ENCODE peak calls at places on chromosomes 11 and 22, in four cellular contexts. A, N, V and W are unnamed samples.

GRCh38 chr11:1628506-1629325 is 859 bp upstream of the KRTAP5-5 start:
- DNase-seq in A (peak; percentile 59), N (no peak), V (peak; percentile 21), W (peak; percentile 93)

GRCh38 chr22:22933100-22933806 is 45.6 kb downstream of the IGLL5 start:
- DNase-seq in A (no peak), N (no peak), V (no peak), W (no peak)

GRCh38 chr22:22110548-22111266 is 128.1 kb upstream of the TOP3B start:
- DNase-seq in A (peak; percentile 89), N (peak; percentile 46), V (no peak), W (peak; percentile 62)

GRCh38 chr11:27217948-27218410 is 145.0 kb downstream of the CCDC34 start:
- DNase-seq in A (no peak), N (no peak), V (no peak), W (peak; percentile 14)

GRCh38 chr11:75801362-75802021 is 13.5 kb upstream of the UVRAG start:
- DNase-seq in A (no peak), N (no peak), V (no peak), W (no peak)

GRCh38 chr11:8863838-8864237 is 47.2 kb upstream of the AKIP1 start:
- DNase-seq in A (no peak), N (no peak), V (no peak), W (no peak)

GRCh38 chr11:12625438-12626071 is 48.7 kb upstream of the TEAD1 start:
- DNase-seq in A (peak; percentile 31), N (no peak), V (no peak), W (no peak)

GRCh38 chr11:76244311-76245061 is 38.2 kb upstream of the WNT11 start:
- DNase-seq in A (no peak), N (no peak), V (no peak), W (no peak)

GRCh38 chr11:69598147-69598546 is 42.8 kb upstream of the CCND1 start:
- DNase-seq in A (no peak), N (no peak), V (no peak), W (no peak)
- TF ChIP-seq FOSL1 in A (no peak), N (no peak), V (no peak), W (no peak)

DNA sequence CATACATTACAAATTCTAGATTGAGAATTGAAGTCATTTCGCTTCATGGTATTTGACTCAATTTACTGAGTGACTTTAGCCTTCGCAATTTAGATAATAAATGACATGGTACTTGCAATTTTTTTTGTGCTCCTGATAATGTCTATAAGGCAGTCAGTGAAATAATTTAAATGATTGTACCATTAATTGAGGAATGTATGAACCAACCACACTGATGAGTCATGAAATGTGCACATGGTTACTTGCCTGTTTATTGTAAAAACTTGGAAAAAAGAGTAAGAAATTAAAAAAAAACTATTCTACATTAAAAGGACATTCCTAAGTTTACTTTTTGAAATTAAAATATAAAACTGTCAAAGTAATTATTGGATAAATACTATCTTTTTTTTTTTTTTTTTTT is 43.3 kb downstream of the DNAJC24 start:
- DNase-seq in A (no peak), N (no peak), V (no peak), W (no peak)
- TF ChIP-seq FOSL1 in A (no peak), N (no peak), V (no peak), W (no peak)

GRCh38 chr11:19977941-19978340 is 182.3 kb downstream of the DBX1 start:
- DNase-seq in A (no peak), N (no peak), V (no peak), W (no peak)

GRCh38 chr11:19974886-19975285 is 185.4 kb downstream of the DBX1 start:
- DNase-seq in A (peak; percentile 78), N (no peak), V (no peak), W (no peak)

GRCh38 chr11:19978668-19979518 is 181.4 kb downstream of the DBX1 start:
- DNase-seq in A (peak; percentile 74), N (peak; percentile 65), V (peak; percentile 88), W (no peak)

GRCh38 chr11:19975414-19975990 is 184.8 kb downstream of the DBX1 start:
- DNase-seq in A (peak; percentile 64), N (no peak), V (no peak), W (no peak)

GRCh38 chr11:19976281-19976941 is 183.9 kb downstream of the DBX1 start:
- DNase-seq in A (no peak), N (no peak), V (peak; percentile 74), W (no peak)
- TF ChIP-seq FOSL1 in A (no peak), N (no peak), V (no peak), W (no peak)

DNA sequence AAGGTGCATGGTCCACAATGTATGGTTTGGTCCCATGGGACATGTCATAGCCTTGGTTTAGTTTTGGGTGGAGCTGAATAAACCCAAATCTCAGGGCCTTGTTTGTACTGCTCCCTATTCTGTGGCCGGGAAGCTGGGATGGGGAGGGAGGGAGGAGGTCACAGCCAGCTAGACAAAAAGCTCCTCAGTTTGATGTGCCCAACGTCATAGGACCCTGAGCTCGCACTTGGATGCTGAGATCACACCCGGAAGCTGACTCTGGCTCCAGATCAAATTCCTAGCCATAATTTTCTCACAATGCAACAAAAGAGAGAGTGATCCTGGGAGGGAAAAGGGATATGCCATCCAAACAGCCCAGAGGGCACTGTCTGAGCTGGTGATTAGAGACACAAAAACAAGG is 1.5 kb downstream of the HSPB2 start:
- DNase-seq in A (no peak), N (no peak), V (peak; percentile 46), W (no peak)
- TF ChIP-seq FOSL1 in A (no peak), N (no peak), V (no peak), W (no peak)

DNA sequence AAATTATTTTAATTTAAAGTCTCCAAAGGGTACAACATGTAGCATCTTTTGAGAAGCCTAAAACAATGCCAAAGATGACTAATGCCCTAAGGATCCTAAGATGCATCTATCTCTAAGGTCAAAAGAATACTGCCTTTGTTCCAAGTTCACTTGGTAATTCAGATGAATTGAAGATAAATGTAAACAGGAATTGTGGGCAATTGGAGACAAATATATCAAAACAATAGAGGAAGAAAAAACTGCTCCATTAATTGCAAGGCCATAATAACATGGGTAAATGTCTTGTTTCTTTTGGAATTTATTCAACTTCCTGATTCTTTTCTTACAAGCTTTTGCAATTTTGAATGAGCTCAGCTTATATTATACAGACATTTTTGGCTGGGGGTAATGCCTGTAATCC is 338.6 kb downstream of the TTC28 start:
- DNase-seq in A (no peak), N (no peak), V (no peak), W (no peak)
- TF ChIP-seq FOSL1 in A (no peak), N (no peak), V (no peak), W (no peak)

GRCh38 chr11:77395460-77396175 is 78.3 kb downstream of the PAK1 start:
- DNase-seq in A (no peak), N (no peak), V (no peak), W (no peak)
- TF ChIP-seq FOSL1 in A (no peak), N (no peak), V (no peak), W (no peak)

GRCh38 chr11:72573380-72573949 is 100.8 kb downstream of the PDE2A start:
- DNase-seq in A (peak; percentile 63), N (peak; percentile 23), V (peak; percentile 9), W (peak; percentile 85)
- TF ChIP-seq FOSL1 in A (no peak), N (no peak), V (no peak), W (no peak)

GRCh38 chr11:73178681-73179080 is 36.6 kb upstream of the FCHSD2 start:
- DNase-seq in A (no peak), N (no peak), V (no peak), W (no peak)

GRCh38 chr11:73176892-73177155 is 34.7 kb upstream of the FCHSD2 start:
- DNase-seq in A (no peak), N (no peak), V (no peak), W (no peak)

GRCh38 chr11:73178092-73178539 is 36.0 kb upstream of the FCHSD2 start:
- DNase-seq in A (peak; percentile 70), N (peak; percentile 42), V (peak; percentile 73), W (peak; percentile 81)

GRCh38 chr11:73176145-73176891 is 34.2 kb upstream of the FCHSD2 start:
- DNase-seq in A (no peak), N (no peak), V (peak; percentile 80), W (no peak)

DNA sequence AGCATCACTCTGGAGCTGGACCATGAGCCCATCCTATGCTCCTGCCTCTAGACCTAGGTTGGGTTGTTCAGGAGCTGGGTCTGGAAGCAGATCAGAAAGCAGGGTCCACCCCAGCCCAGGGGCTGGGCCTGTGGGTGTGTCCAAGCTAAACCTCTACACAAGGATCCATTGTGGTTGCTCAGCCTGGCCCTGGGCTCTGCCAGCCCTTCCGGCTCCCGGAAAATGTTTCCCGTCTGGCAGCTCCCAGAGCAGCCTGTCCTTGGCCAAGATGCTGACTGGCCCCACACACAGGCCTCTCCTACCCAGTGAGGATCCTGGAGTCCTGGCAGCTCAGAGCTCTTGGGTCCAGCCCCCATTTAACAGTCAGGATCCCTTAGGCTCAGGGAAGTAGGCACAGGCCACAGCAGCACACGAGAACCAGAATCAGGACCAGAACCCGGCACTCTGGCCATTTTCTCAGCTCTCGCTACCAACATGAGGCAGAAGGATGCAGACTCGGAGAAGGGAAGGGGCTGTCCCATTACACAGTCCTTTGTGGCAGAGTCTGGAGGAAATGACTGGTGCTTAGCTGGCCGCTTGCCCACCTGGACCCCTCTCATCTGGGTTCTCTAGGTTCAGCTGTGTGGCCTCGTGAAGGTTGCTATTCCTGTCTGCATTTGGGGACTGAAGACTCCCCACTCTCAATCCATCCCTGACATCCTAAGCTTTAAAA is 35.4 kb upstream of the FCHSD2 start:
- DNase-seq in A (no peak), N (no peak), V (peak; percentile 88), W (no peak)
- TF ChIP-seq FOSL1 in A (no peak), N (no peak), V (no peak), W (no peak)